ENCODE peak calls at places on chromosomes 12 and 14, in four cellular contexts. One of them, this sample, is unnamed.
A peak's percentile ranks its signal among the peaks of the same experiment; 100 is the strongest.

GRCh38 chr14:93648440-93649168 is 139.7 kb downstream of the PRIMA1 start:
- DNase-seq in AG20443: no peak
- DNase-seq in fibroblast of lung: no peak
- DNase-seq in HT-29: peak; percentile 22
- DNase-seq in this sample: no peak

GRCh38 chr12:105783983-105784947 is 354.5 kb downstream of the NUAK1 start:
- DNase-seq in AG20443: no peak
- DNase-seq in fibroblast of lung: no peak
- DNase-seq in HT-29: no peak
- DNase-seq in this sample: no peak

GRCh38 chr14:70086685-70087379 is 101.9 kb downstream of the SLC8A3 start:
- DNase-seq in AG20443: peak; percentile 40
- DNase-seq in fibroblast of lung: peak; percentile 27
- DNase-seq in HT-29: peak; percentile 35
- DNase-seq in this sample: no peak

GRCh38 chr12:70008944-70009343 is 183.9 kb downstream of the MYRFL start:
- DNase-seq in AG20443: no peak
- DNase-seq in fibroblast of lung: no peak
- DNase-seq in HT-29: no peak
- DNase-seq in this sample: no peak

GRCh38 chr12:58452546-58452945 is 467.8 kb downstream of the LRIG3 start:
- DNase-seq in AG20443: peak; percentile 56
- DNase-seq in fibroblast of lung: peak; percentile 56
- DNase-seq in HT-29: no peak
- DNase-seq in this sample: peak; percentile 69

GRCh38 chr12:120402217-120402616 is 33.3 kb upstream of the MSI1 start:
- DNase-seq in AG20443: no peak
- DNase-seq in fibroblast of lung: peak; percentile 41
- DNase-seq in HT-29: no peak
- DNase-seq in this sample: peak; percentile 81

GRCh38 chr12:89574736-89575208 is 48.9 kb upstream of the POC1B start:
- DNase-seq in AG20443: peak; percentile 42
- DNase-seq in fibroblast of lung: peak; percentile 89
- DNase-seq in HT-29: no peak
- DNase-seq in this sample: no peak

GRCh38 chr14:67514650-67515385 is 18.3 kb upstream of the PLEKHH1 start:
- DNase-seq in AG20443: peak; percentile 79
- DNase-seq in fibroblast of lung: peak; percentile 38
- DNase-seq in HT-29: no peak
- DNase-seq in this sample: peak; percentile 96

GRCh38 chr12:19894803-19895202 is 455.5 kb downstream of the AEBP2 start:
- DNase-seq in AG20443: no peak
- DNase-seq in fibroblast of lung: peak; percentile 39
- DNase-seq in HT-29: no peak
- DNase-seq in this sample: no peak

GRCh38 chr14:71103662-71104484 is 196.6 kb downstream of the PCNX1 start:
- DNase-seq in AG20443: peak; percentile 67
- DNase-seq in fibroblast of lung: peak; percentile 59
- DNase-seq in HT-29: peak; percentile 65
- DNase-seq in this sample: no peak

GRCh38 chr14:94354638-94355185 is 31.6 kb upstream of the SERPINA6 start:
- DNase-seq in AG20443: peak; percentile 0
- DNase-seq in fibroblast of lung: no peak
- DNase-seq in HT-29: no peak
- DNase-seq in this sample: no peak

GRCh38 chr12:24088751-24089150 is 139.3 kb upstream of the SOX5 start:
- DNase-seq in AG20443: no peak
- DNase-seq in fibroblast of lung: no peak
- DNase-seq in HT-29: no peak
- DNase-seq in this sample: no peak

GRCh38 chr12:76007640-76008039 is 23.9 kb downstream of the PHLDA1 start:
- DNase-seq in AG20443: no peak
- DNase-seq in fibroblast of lung: no peak
- DNase-seq in HT-29: no peak
- DNase-seq in this sample: no peak

GRCh38 chr12:49098035-49098451 is 3.4 kb upstream of the DHH start:
- DNase-seq in AG20443: peak; percentile 69
- DNase-seq in fibroblast of lung: peak; percentile 10
- DNase-seq in HT-29: peak; percentile 70
- DNase-seq in this sample: peak; percentile 93

GRCh38 chr14:103820908-103821307 is 26.5 kb downstream of the PPP1R13B start:
- DNase-seq in AG20443: no peak
- DNase-seq in fibroblast of lung: no peak
- DNase-seq in HT-29: no peak
- DNase-seq in this sample: no peak

GRCh38 chr12:132536102-132536876 is 46.3 kb downstream of the FBRSL1 start:
- DNase-seq in AG20443: no peak
- DNase-seq in fibroblast of lung: no peak
- DNase-seq in HT-29: no peak
- DNase-seq in this sample: no peak

GRCh38 chr14:61627612-61628011 is 67.7 kb upstream of the HIF1A start:
- DNase-seq in AG20443: no peak
- DNase-seq in fibroblast of lung: no peak
- DNase-seq in HT-29: no peak
- DNase-seq in this sample: no peak

GRCh38 chr12:24911284-24911791 is 37.6 kb downstream of the BCAT1 start:
- DNase-seq in AG20443: peak; percentile 65
- DNase-seq in fibroblast of lung: peak; percentile 94
- DNase-seq in HT-29: no peak
- DNase-seq in this sample: peak; percentile 83

GRCh38 chr12:6228535-6229223 is 28.5 kb downstream of the CD9 start:
- DNase-seq in AG20443: no peak
- DNase-seq in fibroblast of lung: no peak
- DNase-seq in HT-29: peak; percentile 77
- DNase-seq in this sample: no peak

GRCh38 chr12:62848418-62848817 is 86.5 kb downstream of the PPM1H start:
- DNase-seq in AG20443: peak; percentile 76
- DNase-seq in fibroblast of lung: peak; percentile 74
- DNase-seq in HT-29: no peak
- DNase-seq in this sample: peak; percentile 92

GRCh38 chr12:121797937-121798801 is 4.7 kb upstream of the RHOF start:
- DNase-seq in AG20443: no peak
- DNase-seq in fibroblast of lung: peak; percentile 59
- DNase-seq in HT-29: no peak
- DNase-seq in this sample: peak; percentile 84

GRCh38 chr12:63961048-63961447 is 116.5 kb downstream of the SRGAP1 start:
- DNase-seq in AG20443: no peak
- DNase-seq in fibroblast of lung: no peak
- DNase-seq in HT-29: no peak
- DNase-seq in this sample: no peak

GRCh38 chr14:29419736-29420135 is 507.9 kb downstream of the PRKD1 start:
- DNase-seq in AG20443: no peak
- DNase-seq in fibroblast of lung: no peak
- DNase-seq in HT-29: no peak
- DNase-seq in this sample: no peak

GRCh38 chr12:12376636-12377448 is 20.0 kb downstream of the BORCS5 start:
- DNase-seq in AG20443: peak; percentile 71
- DNase-seq in fibroblast of lung: peak; percentile 73
- DNase-seq in HT-29: peak; percentile 87
- DNase-seq in this sample: peak; percentile 51

GRCh38 chr12:47860279-47860841 is 40.7 kb upstream of the HDAC7 start:
- DNase-seq in AG20443: no peak
- DNase-seq in fibroblast of lung: no peak
- DNase-seq in HT-29: no peak
- DNase-seq in this sample: no peak

GRCh38 chr12:18752280-18752920 is 14.5 kb downstream of the CAPZA3 start:
- DNase-seq in AG20443: peak; percentile 78
- DNase-seq in fibroblast of lung: peak; percentile 94
- DNase-seq in HT-29: no peak
- DNase-seq in this sample: peak; percentile 39